ENCODE peak calls at places on chromosomes 4 and X, in seven cellular contexts. L is A549, W is esophagus muscularis mucosa, H is tibial artery, Y is thyroid gland, I is right atrium auricular region, O is stomach. X is an unnamed sample.

GRCh38 chr4:159178147-159178541 is 75.3 kb downstream of the RAPGEF2 start:
- DNase-seq in Y (no peak), O (no peak), W (no peak), H (no peak), L (no peak), I (no peak), X (no peak)

GRCh38 chrX:111823703-111824102 is 52.3 kb upstream of the TRPC5OS start:
- DNase-seq in W (no peak), Y (no peak), I (no peak), L (no peak), H (no peak), O (no peak), X (no peak)

GRCh38 chr4:182348947-182349346 is 105.7 kb downstream of the TENM3 start:
- DNase-seq in Y (no peak), H (no peak), O (no peak), I (no peak), W (no peak), L (no peak), X (no peak)

GRCh38 chr4:110636677-110637407 is 14.0 kb upstream of the PITX2 start:
- DNase-seq in Y (no peak), H (no peak), L (peak; percentile 56), W (no peak), O (no peak), I (no peak), X (no peak)

GRCh38 chr4:7964459-7964858 is 24.8 kb upstream of the AFAP1 start:
- DNase-seq in Y (no peak), O (no peak), I (no peak), W (no peak), H (no peak), L (no peak), X (no peak)

GRCh38 chr4:4182835-4183568 is 43.7 kb downstream of the OTOP1 start:
- DNase-seq in I (no peak), L (peak; percentile 8), W (no peak), Y (peak; percentile 5), H (no peak), O (no peak), X (peak; percentile 47)

GRCh38 chr4:170226288-170226687 is 136.5 kb upstream of the AADAT start:
- DNase-seq in H (no peak), I (no peak), Y (no peak), W (no peak), L (no peak), O (no peak), X (no peak)

GRCh38 chr4:6002926-6003325 is 15.3 kb downstream of the C4orf50 start:
- DNase-seq in H (peak; percentile 35), Y (no peak), L (no peak), I (no peak), W (no peak), O (no peak), X (no peak)

GRCh38 chr4:76595435-76595834 is 160.4 kb downstream of the SHROOM3 start:
- DNase-seq in H (no peak), I (no peak), O (no peak), L (no peak), Y (no peak), W (no peak), X (no peak)

GRCh38 chr4:8730159-8730558 is 137.6 kb downstream of the CPZ start:
- DNase-seq in L (no peak), W (peak; percentile 84), I (peak; percentile 36), O (peak; percentile 19), Y (no peak), H (no peak), X (no peak)

GRCh38 chr4:25103423-25103822 is 56.8 kb downstream of the SEPSECS start:
- DNase-seq in H (no peak), I (no peak), L (no peak), W (peak; percentile 47), O (peak; percentile 70), Y (peak; percentile 41), X (no peak)

GRCh38 chr4:14749910-14750309 is 252.4 kb upstream of the CPEB2 start:
- DNase-seq in L (no peak), W (peak; percentile 77), I (no peak), O (peak; percentile 60), Y (no peak), H (no peak), X (peak; percentile 6)

GRCh38 chrX:13983734-13984133 is 46.0 kb downstream of the GEMIN8 start:
- DNase-seq in I (no peak), W (no peak), Y (no peak), H (no peak), O (no peak), L (no peak), X (no peak)

GRCh38 chr4:163048447-163048846 is 118.2 kb downstream of the NAF1 start:
- DNase-seq in I (no peak), W (no peak), H (no peak), Y (no peak), O (peak; percentile 26), L (peak; percentile 31), X (peak; percentile 38)

GRCh38 chrX:109856974-109857373 is 123.9 kb upstream of the ACSL4 start:
- DNase-seq in I (no peak), W (no peak), Y (no peak), L (peak; percentile 7), H (no peak), O (no peak), X (no peak)

GRCh38 chr4:118968006-118968405 is 79.4 kb downstream of the SYNPO2 start:
- DNase-seq in H (peak; percentile 89), I (peak; percentile 82), Y (peak; percentile 44), L (no peak), W (peak; percentile 92), O (peak; percentile 57), X (peak; percentile 23)

GRCh38 chr4:7692451-7693236 is 247.0 kb downstream of the AFAP1 start:
- DNase-seq in O (no peak), L (no peak), W (no peak), Y (no peak), I (no peak), H (no peak), X (no peak)

GRCh38 chr4:36532670-36533373 is 251.4 kb downstream of the DTHD1 start:
- DNase-seq in H (no peak), L (no peak), Y (no peak), O (no peak), W (no peak), I (no peak), X (no peak)

DNA sequence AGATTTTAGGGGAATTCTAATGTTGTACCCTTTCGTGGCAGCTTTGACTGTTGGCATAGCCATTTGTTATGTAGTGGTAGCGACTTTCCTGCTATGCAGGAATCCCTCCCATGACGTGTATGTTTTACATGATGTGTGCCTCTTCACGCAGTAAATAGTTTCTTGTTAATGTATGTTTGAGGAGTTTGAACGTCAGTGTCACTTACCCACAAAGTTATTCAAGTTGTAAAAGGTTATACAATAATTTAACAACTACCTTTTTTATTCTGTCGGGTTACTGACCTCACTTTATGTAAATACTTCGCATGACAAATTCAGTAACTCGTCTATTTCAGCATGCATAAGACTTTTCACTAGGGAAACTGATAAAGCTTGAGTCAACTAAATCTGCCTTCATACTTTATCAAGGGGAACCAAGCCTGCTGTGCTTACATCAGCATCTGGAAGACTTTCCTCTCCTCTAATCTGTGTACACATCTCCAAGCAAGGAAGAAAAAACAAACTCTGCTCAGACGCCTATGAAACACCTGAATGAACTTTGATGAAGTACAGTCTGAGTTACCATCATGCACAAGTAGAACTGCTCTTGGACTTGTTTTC is 61.2 kb downstream of the SLC9A6 start:
- DNase-seq in I (no peak), Y (no peak), O (no peak), W (no peak), L (no peak), H (no peak), X (no peak)
- H3K4me1 ChIP-seq in I (no peaks in the 10 kb centered on the region), Y (peaks cover 18% of the 10 kb centered on the region), O (no peaks in the 10 kb centered on the region), W (peaks cover 12% of the 10 kb centered on the region), L (no peaks in the 10 kb centered on the region), H (peaks cover 12% of the 10 kb centered on the region), X (no peaks in the 10 kb centered on the region)

DNA sequence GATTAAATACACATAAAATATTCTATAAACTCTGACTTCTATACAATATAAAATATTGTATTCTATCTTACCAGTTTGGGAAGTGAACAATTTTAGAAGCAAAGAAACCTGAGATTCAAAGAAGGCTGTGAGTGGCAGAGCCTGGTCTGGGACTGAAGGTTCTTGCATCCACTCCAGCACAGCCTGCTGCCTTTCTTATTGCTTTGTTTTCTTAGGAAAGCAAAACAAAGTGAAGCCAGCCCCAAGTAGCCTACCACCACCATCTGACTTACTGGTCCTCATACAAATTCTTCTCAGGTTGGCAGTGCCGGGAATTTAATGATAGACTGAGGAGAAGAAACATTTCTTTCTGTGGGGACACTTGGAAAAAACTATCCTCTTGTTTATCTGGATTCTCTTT is 129.7 kb upstream of the SMAD1 start:
- DNase-seq in I (no peak), O (no peak), H (no peak), W (no peak), Y (peak; percentile 62), L (no peak), X (no peak)
- H3K4me1 ChIP-seq in I (no peaks in the 10 kb centered on the region), O (no peaks in the 10 kb centered on the region), H (no peaks in the 10 kb centered on the region), W (no peaks in the 10 kb centered on the region), Y (no peaks in the 10 kb centered on the region), L (no peaks in the 10 kb centered on the region), X (no peaks in the 10 kb centered on the region)

DNA sequence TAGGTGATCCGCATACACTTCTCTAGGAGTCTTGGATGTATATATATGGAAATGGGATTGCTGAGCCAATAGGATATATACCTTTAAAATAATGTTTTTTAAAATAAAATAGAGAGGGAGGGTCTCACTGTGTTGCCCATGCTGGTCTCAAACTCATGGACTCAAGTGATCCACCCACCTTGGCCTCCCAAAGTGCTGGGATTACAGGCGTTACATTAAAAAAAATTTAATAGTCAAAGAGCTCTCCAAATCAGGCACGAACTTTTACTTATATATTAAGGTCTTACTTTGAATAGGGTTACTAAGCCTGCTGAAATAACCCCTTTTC is 109.0 kb downstream of the GNL3L start:
- DNase-seq in L (no peak), I (no peak), Y (no peak), W (no peak), H (no peak), O (no peak), X (no peak)
- H3K4me1 ChIP-seq in L (no peaks in the 10 kb centered on the region), I (peaks cover 10% of the 10 kb centered on the region), Y (no peaks in the 10 kb centered on the region), W (peaks cover 7% of the 10 kb centered on the region), H (no peaks in the 10 kb centered on the region), O (no peaks in the 10 kb centered on the region), X (peaks cover 5% of the 10 kb centered on the region)

GRCh38 chr4:152015597-152016324 is 255.0 kb upstream of the GATB start:
- DNase-seq in H (no peak), Y (no peak), L (no peak), I (no peak), O (no peak), W (no peak), X (no peak)

GRCh38 chr4:152021788-152022438 is 261.1 kb upstream of the GATB start:
- DNase-seq in I (no peak), Y (no peak), O (no peak), H (no peak), W (no peak), L (no peak), X (no peak)

GRCh38 chr4:152016325-152016665 is 255.5 kb upstream of the GATB start:
- DNase-seq in O (no peak), W (no peak), H (no peak), L (no peak), Y (no peak), I (no peak), X (no peak)

GRCh38 chr4:152023674-152024073 is 262.9 kb upstream of the GATB start:
- DNase-seq in Y (no peak), L (no peak), H (no peak), W (no peak), O (no peak), I (no peak), X (no peak)

DNA sequence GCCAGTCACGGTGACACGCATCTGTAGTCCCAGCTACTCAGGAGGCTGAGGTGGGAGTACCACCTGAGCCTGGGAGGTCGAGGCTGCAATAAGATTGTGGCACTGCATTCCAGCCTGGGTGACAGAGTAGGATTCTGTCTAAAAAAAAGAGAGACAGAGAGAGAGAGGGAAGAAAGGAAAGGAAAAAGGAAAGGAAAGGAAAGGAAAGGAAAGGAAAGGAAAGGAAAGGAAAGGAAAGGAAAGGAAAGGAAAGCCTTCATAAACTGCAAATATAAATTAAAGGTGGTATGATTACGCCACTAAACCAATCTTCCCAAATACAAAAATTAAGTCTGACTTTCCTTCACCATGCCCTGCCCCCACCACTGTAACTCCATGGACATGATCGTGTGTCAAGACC is 259.3 kb upstream of the GATB start:
- DNase-seq in Y (no peak), W (no peak), I (no peak), H (no peak), O (no peak), L (no peak), X (no peak)
- H3K4me1 ChIP-seq in Y (no peaks in the 10 kb centered on the region), W (no peaks in the 10 kb centered on the region), I (peaks cover 22% of the 10 kb centered on the region), H (no peaks in the 10 kb centered on the region), O (no peaks in the 10 kb centered on the region), L (no peaks in the 10 kb centered on the region), X (no peaks in the 10 kb centered on the region)

X was measured in BE2C.